ENCODE peak calls at places on chromosome 5, in nine cellular contexts. O is breast epithelium, F is GM23338, K is HCT116, G is HepG2, S is H1, W is stomach, U is SK-N-SH, E is esophagus muscularis mucosa. P is an unnamed sample.

GRCh38 chr5:15463231-15463630 is 36.7 kb upstream of the FBXL7 start:
- DNase-seq in O (no peak), F (peak), K (no peak), G (no peak), S (no peak), W (no peak), U (no peak), E (no peak), P (no peak)

GRCh38 chr5:158875272-158875679 is 224.4 kb downstream of the EBF1 start:
- DNase-seq in O (no peak), F (no peak), K (no peak), G (no peak), S (no peak), W (no peak), U (no peak), E (no peak), P (no peak)

GRCh38 chr5:75277463-75277862 is 40.8 kb upstream of the ANKRD31 start:
- DNase-seq in O (no peak), F (no peak), K (peak), G (no peak), S (no peak), W (no peak), U (no peak), E (no peak), P (no peak)

GRCh38 chr5:167730121-167730520 is 561.3 kb upstream of the WWC1 start:
- DNase-seq in O (no peak), F (no peak), K (no peak), G (no peak), S (no peak), W (no peak), U (no peak), E (no peak), P (no peak)

GRCh38 chr5:75681125-75681830 is 36.0 kb downstream of the POC5 start:
- DNase-seq in O (no peak), F (peak), K (peak), G (peak), S (no peak), W (no peak), U (no peak), E (no peak), P (no peak)

GRCh38 chr5:159316519-159317383 is 13.5 kb downstream of the IL12B start:
- DNase-seq in O (no peak), F (peak), K (no peak), G (peak), S (no peak), W (peak), U (peak), E (no peak), P (no peak)

GRCh38 chr5:168706655-168707069 is 127.5 kb upstream of the PANK3 start:
- DNase-seq in O (no peak), F (peak), K (peak), G (peak), S (peak), W (no peak), U (peak), E (no peak), P (no peak)

GRCh38 chr5:159031915-159032314 is 67.8 kb downstream of the EBF1 start:
- DNase-seq in O (no peak), F (no peak), K (no peak), G (no peak), S (no peak), W (no peak), U (no peak), E (no peak), P (no peak)

GRCh38 chr5:145787507-145787906 is 47.6 kb downstream of the PRELID2 start:
- DNase-seq in O (no peak), F (no peak), K (no peak), G (no peak), S (no peak), W (no peak), U (no peak), E (no peak), P (no peak)

GRCh38 chr5:134003957-134004625 is 684 bp downstream of the VDAC1 start:
- DNase-seq in O (no peak), F (peak), K (no peak), G (no peak), S (no peak), W (peak), U (peak), E (no peak), P (peak)

GRCh38 chr5:82793808-82794419 is 283.3 kb downstream of the TMEM167A start:
- DNase-seq in O (no peak), F (peak), K (peak), G (peak), S (peak), W (peak), U (peak), E (no peak), P (no peak)

GRCh38 chr5:141338538-141339306 is at the start of gene PCDHGA2:
- DNase-seq in O (no peak), F (peak), K (no peak), G (peak), S (no peak), W (no peak), U (peak), E (no peak), P (no peak)

GRCh38 chr5:173140769-173141168 is 3.6 kb upstream of the BNIP1 start:
- DNase-seq in O (no peak), F (no peak), K (no peak), G (no peak), S (no peak), W (no peak), U (no peak), E (no peak), P (no peak)

GRCh38 chr5:173144200-173145176 is at the start of gene BNIP1:
- DNase-seq in O (peak), F (peak), K (peak), G (peak), S (peak), W (peak), U (peak), E (peak), P (peak)

GRCh38 chr5:173138707-173139106 is 5.6 kb upstream of the BNIP1 start:
- DNase-seq in O (no peak), F (peak), K (no peak), G (peak), S (no peak), W (no peak), U (no peak), E (no peak), P (no peak)

GRCh38 chr5:173143567-173143966 is 764 bp upstream of the BNIP1 start:
- DNase-seq in O (no peak), F (no peak), K (no peak), G (no peak), S (no peak), W (no peak), U (no peak), E (no peak), P (no peak)

DNA sequence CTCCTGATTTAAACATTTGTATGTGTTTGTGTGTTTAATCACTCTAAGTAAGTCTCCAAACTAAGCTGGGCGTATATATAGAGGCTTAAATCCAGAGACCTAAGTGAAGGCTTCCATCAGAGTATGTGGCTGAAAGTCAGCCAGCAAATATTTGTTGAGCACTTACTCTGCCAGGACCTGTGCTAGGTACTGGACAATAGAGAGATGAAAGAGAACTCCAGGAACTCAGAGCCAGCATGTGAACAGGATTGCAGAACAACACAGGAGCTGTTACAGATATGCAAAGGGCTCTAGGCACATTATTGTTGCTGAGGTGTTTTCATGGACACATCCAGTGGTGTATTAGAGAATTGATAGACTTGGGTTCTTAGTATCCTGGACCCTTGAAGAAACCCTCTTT is 4.7 kb upstream of the BNIP1 start:
- DNase-seq in O (no peak), F (peak), K (no peak), G (peak), S (no peak), W (peak), U (no peak), E (no peak), P (no peak)
- TF ChIP-seq POLR2AphosphoS5 in O (no peak), F (no peak), K (no peak), G (no peak), S (no peak), W (peak), U (no peak), E (no peak), P (no peak)

DNA sequence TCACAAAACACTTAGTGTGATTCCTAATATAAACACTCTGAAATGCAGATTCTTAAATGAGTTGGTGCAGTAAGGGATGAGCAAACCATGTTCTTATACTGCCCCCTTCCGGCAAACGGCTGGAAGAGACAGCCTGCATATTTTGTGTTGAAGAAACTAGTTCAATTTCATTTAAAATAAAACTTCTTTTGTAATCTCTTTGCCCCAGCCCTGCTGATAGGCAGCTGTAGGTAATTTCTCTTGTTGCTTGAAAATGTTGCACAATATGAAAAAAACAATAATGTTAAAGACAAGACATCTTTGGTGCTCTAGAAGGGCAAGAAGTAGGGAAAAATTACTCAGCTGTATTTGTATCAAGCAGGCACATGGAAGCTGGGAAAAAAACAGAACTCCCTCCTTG is 89.7 kb upstream of the CCNG1 start:
- DNase-seq in O (no peak), F (peak), K (peak), G (peak), S (peak), W (peak), U (peak), E (no peak), P (no peak)
- TF ChIP-seq CTCF in O (no peak), F (peak), K (peak), G (peak), S (peak), W (peak), U (peak), E (peak), P (peak)

DNA sequence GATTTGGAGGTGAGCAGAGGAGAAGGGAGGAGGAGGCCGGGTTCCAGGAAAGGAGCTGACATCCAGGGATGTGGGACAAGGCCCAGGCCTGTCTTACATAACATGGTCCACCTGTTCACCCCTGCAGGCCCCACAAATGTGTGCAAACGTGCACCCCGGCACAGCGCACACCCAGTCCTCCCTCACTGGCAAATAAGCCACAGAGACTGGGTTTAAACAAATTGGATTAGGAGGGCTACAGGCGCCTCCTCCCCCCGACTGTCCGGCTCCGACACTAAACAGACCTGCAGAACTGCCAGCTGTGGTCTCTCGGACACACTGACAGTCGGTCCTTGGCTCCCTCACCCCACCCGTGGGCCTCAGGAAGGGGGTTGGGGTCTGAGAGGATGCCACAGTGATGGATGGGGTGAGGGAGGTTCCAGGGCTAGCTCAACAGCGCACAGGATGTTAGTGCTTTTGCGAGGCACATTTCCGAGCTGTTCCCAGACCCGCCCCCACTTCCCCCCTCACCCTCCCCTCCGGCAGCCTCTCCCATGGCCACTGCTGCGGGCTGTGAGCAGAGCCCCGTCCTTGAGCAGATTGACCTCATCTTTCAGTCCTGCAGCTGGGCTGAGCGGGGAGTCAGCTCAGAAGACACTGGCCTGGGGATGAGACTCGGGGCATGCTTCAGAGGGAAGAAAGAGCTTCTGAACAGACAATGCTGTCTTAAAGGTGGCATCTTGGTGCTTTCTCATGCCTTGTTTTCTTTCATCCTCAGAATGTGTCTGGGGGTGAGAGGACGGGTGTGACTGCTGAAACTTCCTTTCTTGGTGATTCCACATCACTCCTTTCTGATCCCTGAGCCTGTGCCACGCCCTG is 43.6 kb upstream of the IL17B start:
- DNase-seq in O (no peak), F (peak), K (no peak), G (peak), S (no peak), W (no peak), U (peak), E (no peak), P (peak)
- TF ChIP-seq POLR2AphosphoS5 in O (peak), F (no peak), K (no peak), G (no peak), S (no peak), W (peak), U (peak), E (peak), P (peak)

DNA sequence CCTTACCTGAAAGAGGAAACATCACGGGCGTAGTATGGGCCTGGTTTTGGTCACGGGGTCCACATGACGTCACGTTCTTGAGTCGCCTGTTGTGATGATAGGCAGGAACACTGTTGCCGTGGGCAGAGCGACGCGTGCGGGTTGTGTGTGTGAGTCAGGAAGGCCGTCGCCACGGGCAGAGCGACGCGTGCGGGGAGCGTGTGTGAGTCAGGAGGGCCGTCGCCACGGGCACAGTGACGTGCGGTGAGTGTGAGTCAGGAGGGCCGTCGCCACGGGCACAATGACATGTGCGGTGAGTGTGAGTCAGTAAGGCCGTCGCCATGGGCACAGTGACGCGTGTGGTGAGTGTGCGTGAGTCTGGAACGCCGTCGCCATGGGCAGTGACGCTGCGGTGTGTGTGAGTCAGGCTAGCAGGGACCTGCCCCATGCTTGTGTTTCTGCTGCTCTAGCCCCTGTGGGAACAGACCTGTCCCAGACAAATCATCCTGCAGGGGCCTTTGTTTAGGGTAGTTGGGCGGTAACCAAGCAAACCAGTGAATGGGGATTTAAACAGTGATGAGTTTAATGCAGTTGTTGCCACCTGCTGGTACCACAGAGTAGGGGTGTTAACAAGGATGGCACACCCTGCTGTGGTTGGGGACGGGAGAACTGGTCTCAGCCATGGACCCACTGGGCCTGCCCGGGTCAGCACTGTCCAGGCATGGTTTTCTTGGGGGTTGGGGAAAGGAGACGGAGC is 19.8 kb downstream of the TRIP13 start:
- DNase-seq in O (peak), F (peak), K (peak), G (no peak), S (no peak), W (peak), U (no peak), E (no peak), P (no peak)
- TF ChIP-seq CTCF in O (no peak), F (no peak), K (peak), G (peak), S (no peak), W (no peak), U (peak), E (no peak), P (no peak)

GRCh38 chr5:181235689-181236366 is 7.9 kb downstream of the RACK1 start:
- DNase-seq in O (no peak), F (no peak), K (no peak), G (no peak), S (no peak), W (no peak), U (no peak), E (no peak), P (no peak)
- TF ChIP-seq POLR2AphosphoS5 in O (no peak), F (peak), K (peak), G (peak), S (peak), W (no peak), U (peak), E (no peak), P (no peak)

DNA sequence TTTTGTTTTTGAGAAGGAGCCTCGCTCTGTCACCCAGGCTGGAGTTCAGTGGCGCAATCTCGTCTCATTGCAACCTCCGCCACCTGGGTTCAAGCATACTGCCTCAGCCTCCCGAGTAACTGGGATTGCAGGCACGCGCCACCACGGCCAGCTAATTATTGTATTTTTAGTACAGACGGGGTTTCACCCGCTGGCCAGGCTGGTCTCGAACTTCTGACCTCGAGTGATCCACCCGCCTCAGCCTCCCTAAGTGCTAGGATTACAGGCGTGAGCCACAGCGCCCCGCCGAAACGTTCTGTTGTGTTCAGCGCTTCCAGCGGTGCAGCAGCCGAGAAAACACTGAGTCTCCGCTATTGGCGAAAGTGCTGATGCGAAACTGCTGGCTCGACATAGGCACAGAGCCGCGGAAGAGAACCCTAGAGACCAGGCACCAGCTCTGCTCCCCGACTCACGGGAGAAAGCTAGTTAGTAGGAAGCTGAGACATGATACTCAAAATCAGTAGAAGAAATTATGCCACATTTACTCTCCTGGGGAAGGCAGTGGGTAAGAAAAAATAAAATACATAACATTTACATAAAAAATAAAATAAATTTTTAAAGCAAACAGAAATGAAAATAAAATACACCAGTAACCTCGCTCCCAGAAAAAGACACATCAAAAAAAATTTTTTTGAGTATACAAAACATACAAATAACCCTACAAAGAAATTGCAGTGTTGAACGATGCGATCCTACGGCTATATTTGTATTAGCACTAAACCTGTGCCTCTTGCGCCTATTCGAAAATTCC is 31.6 kb downstream of the ANXA2R start:
- DNase-seq in O (no peak), F (peak), K (peak), G (peak), S (no peak), W (peak), U (peak), E (peak), P (peak)
- TF ChIP-seq CTCF in O (no peak), F (no peak), K (no peak), G (peak), S (peak), W (no peak), U (peak), E (no peak), P (no peak)

P was measured in sigmoid colon.